ENCODE peak calls at places on chromosomes 6 and 20, in eight cellular contexts. One of them, this sample, is unnamed. For H3K4me1 and H3K36me3, the result is how much of the 10 kb centered on the place peaks cover.

GRCh38 chr6:28838289-28838633 is 85.5 kb downstream of the TRIM27 start:
- DNase-seq in mammary epithelial cell: peak
- DNase-seq in right lobe of liver: peak
- DNase-seq in upper lobe of right lung: peak
- DNase-seq in astrocyte: no peak
- DNase-seq in esophagus muscularis mucosa: peak
- DNase-seq in neuronal stem cell: peak
- DNase-seq in Karpas-422: peak
- DNase-seq in this sample: no peak

GRCh38 chr6:35302604-35303218 is 5.1 kb downstream of the DEF6 start:
- DNase-seq in neuronal stem cell: no peak
- DNase-seq in astrocyte: no peak
- DNase-seq in esophagus muscularis mucosa: no peak
- DNase-seq in upper lobe of right lung: no peak
- DNase-seq in right lobe of liver: peak
- DNase-seq in Karpas-422: peak
- DNase-seq in mammary epithelial cell: peak
- DNase-seq in this sample: peak

GRCh38 chr6:72811971-72812421 is 190.1 kb downstream of the KCNQ5 start:
- DNase-seq in astrocyte: peak
- DNase-seq in neuronal stem cell: no peak
- DNase-seq in right lobe of liver: no peak
- DNase-seq in mammary epithelial cell: peak
- DNase-seq in upper lobe of right lung: no peak
- DNase-seq in esophagus muscularis mucosa: no peak
- DNase-seq in Karpas-422: no peak
- DNase-seq in this sample: no peak

GRCh38 chr6:170130771-170131241 is 160.1 kb downstream of the DLL1 start:
- DNase-seq in astrocyte: no peak
- DNase-seq in esophagus muscularis mucosa: no peak
- DNase-seq in Karpas-422: no peak
- DNase-seq in mammary epithelial cell: no peak
- DNase-seq in right lobe of liver: no peak
- DNase-seq in upper lobe of right lung: peak
- DNase-seq in neuronal stem cell: no peak
- DNase-seq in this sample: peak

GRCh38 chr20:32448306-32449056 is 90.3 kb downstream of the ASXL1 start:
- DNase-seq in upper lobe of right lung: peak
- DNase-seq in mammary epithelial cell: no peak
- DNase-seq in right lobe of liver: no peak
- DNase-seq in Karpas-422: no peak
- DNase-seq in neuronal stem cell: no peak
- DNase-seq in astrocyte: no peak
- DNase-seq in esophagus muscularis mucosa: no peak
- DNase-seq in this sample: no peak

GRCh38 chr6:98335594-98335993 is 498.8 kb upstream of the POU3F2 start:
- DNase-seq in right lobe of liver: no peak
- DNase-seq in upper lobe of right lung: no peak
- DNase-seq in neuronal stem cell: no peak
- DNase-seq in Karpas-422: no peak
- DNase-seq in astrocyte: no peak
- DNase-seq in mammary epithelial cell: no peak
- DNase-seq in esophagus muscularis mucosa: no peak
- DNase-seq in this sample: no peak

GRCh38 chr6:90179190-90180169 is 117.2 kb downstream of the BACH2 start:
- DNase-seq in right lobe of liver: no peak
- DNase-seq in Karpas-422: peak
- DNase-seq in mammary epithelial cell: no peak
- DNase-seq in upper lobe of right lung: no peak
- DNase-seq in neuronal stem cell: no peak
- DNase-seq in astrocyte: no peak
- DNase-seq in esophagus muscularis mucosa: no peak
- DNase-seq in this sample: no peak

GRCh38 chr20:46251211-46251673 is 57.1 kb downstream of the CDH22 start:
- DNase-seq in upper lobe of right lung: no peak
- DNase-seq in Karpas-422: no peak
- DNase-seq in esophagus muscularis mucosa: no peak
- DNase-seq in astrocyte: no peak
- DNase-seq in mammary epithelial cell: no peak
- DNase-seq in right lobe of liver: no peak
- DNase-seq in neuronal stem cell: peak
- DNase-seq in this sample: no peak

GRCh38 chr20:63708301-63709148 is 686 bp downstream of the ZGPAT start:
- DNase-seq in mammary epithelial cell: peak
- DNase-seq in esophagus muscularis mucosa: no peak
- DNase-seq in right lobe of liver: peak
- DNase-seq in Karpas-422: no peak
- DNase-seq in astrocyte: no peak
- DNase-seq in upper lobe of right lung: peak
- DNase-seq in neuronal stem cell: no peak
- DNase-seq in this sample: peak

GRCh38 chr20:6040958-6041807 is 12.7 kb downstream of the LRRN4 start:
- DNase-seq in Karpas-422: no peak
- DNase-seq in esophagus muscularis mucosa: no peak
- DNase-seq in right lobe of liver: no peak
- DNase-seq in mammary epithelial cell: no peak
- DNase-seq in upper lobe of right lung: no peak
- DNase-seq in astrocyte: no peak
- DNase-seq in neuronal stem cell: no peak
- DNase-seq in this sample: no peak

GRCh38 chr6:112563368-112563767 is 216.2 kb downstream of the RFPL4B start:
- DNase-seq in mammary epithelial cell: no peak
- DNase-seq in right lobe of liver: no peak
- DNase-seq in neuronal stem cell: peak
- DNase-seq in esophagus muscularis mucosa: no peak
- DNase-seq in upper lobe of right lung: no peak
- DNase-seq in astrocyte: peak
- DNase-seq in Karpas-422: no peak
- DNase-seq in this sample: no peak

GRCh38 chr6:54327631-54328030 is 19.4 kb downstream of the TINAG start:
- DNase-seq in upper lobe of right lung: no peak
- DNase-seq in Karpas-422: no peak
- DNase-seq in esophagus muscularis mucosa: no peak
- DNase-seq in astrocyte: peak
- DNase-seq in neuronal stem cell: no peak
- DNase-seq in right lobe of liver: no peak
- DNase-seq in mammary epithelial cell: no peak
- DNase-seq in this sample: no peak

GRCh38 chr6:142400495-142400894 is 98.7 kb downstream of the ADGRG6 start:
- DNase-seq in neuronal stem cell: no peak
- DNase-seq in mammary epithelial cell: no peak
- DNase-seq in esophagus muscularis mucosa: no peak
- DNase-seq in astrocyte: peak
- DNase-seq in upper lobe of right lung: no peak
- DNase-seq in right lobe of liver: no peak
- DNase-seq in Karpas-422: no peak
- DNase-seq in this sample: no peak

GRCh38 chr6:35396991-35397390 is 54.6 kb downstream of the PPARD start:
- DNase-seq in Karpas-422: no peak
- DNase-seq in esophagus muscularis mucosa: no peak
- DNase-seq in mammary epithelial cell: peak
- DNase-seq in neuronal stem cell: no peak
- DNase-seq in upper lobe of right lung: no peak
- DNase-seq in right lobe of liver: no peak
- DNase-seq in astrocyte: no peak
- DNase-seq in this sample: no peak

GRCh38 chr20:35307666-35308653 is 15.7 kb upstream of the FAM83C start:
- DNase-seq in mammary epithelial cell: peak
- DNase-seq in esophagus muscularis mucosa: no peak
- DNase-seq in upper lobe of right lung: no peak
- DNase-seq in right lobe of liver: peak
- DNase-seq in astrocyte: peak
- DNase-seq in neuronal stem cell: no peak
- DNase-seq in Karpas-422: no peak
- DNase-seq in this sample: no peak

GRCh38 chr6:105560611-105561066 is 157.8 kb upstream of the PREP start:
- DNase-seq in mammary epithelial cell: peak
- DNase-seq in neuronal stem cell: no peak
- DNase-seq in astrocyte: peak
- DNase-seq in upper lobe of right lung: no peak
- DNase-seq in Karpas-422: no peak
- DNase-seq in right lobe of liver: no peak
- DNase-seq in esophagus muscularis mucosa: no peak
- DNase-seq in this sample: no peak

GRCh38 chr6:137881522-137881886 is 14.4 kb downstream of the TNFAIP3 start:
- DNase-seq in astrocyte: no peak
- DNase-seq in mammary epithelial cell: peak
- DNase-seq in neuronal stem cell: no peak
- DNase-seq in right lobe of liver: no peak
- DNase-seq in Karpas-422: no peak
- DNase-seq in upper lobe of right lung: no peak
- DNase-seq in esophagus muscularis mucosa: no peak
- DNase-seq in this sample: no peak

GRCh38 chr6:137884428-137884827 is 17.4 kb downstream of the TNFAIP3 start:
- DNase-seq in neuronal stem cell: no peak
- DNase-seq in upper lobe of right lung: no peak
- DNase-seq in right lobe of liver: no peak
- DNase-seq in Karpas-422: no peak
- DNase-seq in astrocyte: no peak
- DNase-seq in mammary epithelial cell: no peak
- DNase-seq in esophagus muscularis mucosa: no peak
- DNase-seq in this sample: no peak

GRCh38 chr6:137880633-137881521 is 13.8 kb downstream of the TNFAIP3 start:
- DNase-seq in esophagus muscularis mucosa: no peak
- DNase-seq in astrocyte: no peak
- DNase-seq in mammary epithelial cell: peak
- DNase-seq in upper lobe of right lung: no peak
- DNase-seq in neuronal stem cell: no peak
- DNase-seq in Karpas-422: no peak
- DNase-seq in right lobe of liver: no peak
- DNase-seq in this sample: peak

GRCh38 chr6:137883400-137883888 is 16.4 kb downstream of the TNFAIP3 start:
- DNase-seq in mammary epithelial cell: peak
- DNase-seq in Karpas-422: peak
- DNase-seq in right lobe of liver: no peak
- DNase-seq in neuronal stem cell: no peak
- DNase-seq in esophagus muscularis mucosa: no peak
- DNase-seq in upper lobe of right lung: no peak
- DNase-seq in astrocyte: no peak
- DNase-seq in this sample: no peak

DNA sequence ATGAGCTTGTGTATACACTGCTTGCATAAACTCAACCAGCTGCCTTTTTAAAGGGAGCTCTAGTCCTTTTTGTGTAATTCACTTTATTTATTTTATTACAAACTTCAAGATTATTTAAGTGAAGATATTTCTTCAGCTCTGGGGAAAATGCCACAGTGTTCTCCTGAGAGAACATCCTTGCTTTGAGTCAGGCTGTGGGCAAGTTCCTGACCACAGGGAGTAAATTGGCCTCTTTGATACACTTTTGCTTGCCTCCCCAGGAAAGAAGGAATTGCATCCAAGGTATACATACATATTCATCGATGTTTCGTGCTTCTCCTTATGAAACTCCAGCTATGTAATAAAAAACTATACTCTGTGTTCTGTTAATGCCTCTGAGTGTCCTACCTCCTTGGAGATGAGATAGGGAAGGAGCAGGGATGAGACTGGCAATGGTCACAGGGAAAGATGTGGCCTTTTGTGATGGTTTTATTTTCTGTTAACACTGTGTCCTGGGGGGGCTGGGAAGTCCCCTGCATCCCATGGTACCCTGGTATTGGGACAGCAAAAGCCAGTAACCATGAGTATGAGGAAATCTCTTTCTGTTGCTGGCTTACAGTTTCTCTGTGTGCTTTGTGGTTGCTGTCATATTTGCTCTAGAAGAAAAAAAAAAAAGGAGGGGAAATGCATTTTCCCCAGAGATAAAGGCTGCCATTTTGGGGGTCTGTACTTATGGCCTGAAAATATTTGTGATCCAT is 15.3 kb downstream of the TNFAIP3 start:
- DNase-seq in Karpas-422: peak
- DNase-seq in mammary epithelial cell: peak
- DNase-seq in right lobe of liver: no peak
- DNase-seq in neuronal stem cell: no peak
- DNase-seq in esophagus muscularis mucosa: no peak
- DNase-seq in astrocyte: no peak
- DNase-seq in upper lobe of right lung: no peak
- DNase-seq in this sample: no peak
- H3K4me1 ChIP-seq in Karpas-422: under half
- H3K4me1 ChIP-seq in mammary epithelial cell: under half
- H3K4me1 ChIP-seq in right lobe of liver: under half
- H3K4me1 ChIP-seq in neuronal stem cell: under half
- H3K4me1 ChIP-seq in esophagus muscularis mucosa: under half
- H3K4me1 ChIP-seq in astrocyte: under half
- H3K4me1 ChIP-seq in upper lobe of right lung: under half
- H3K4me1 ChIP-seq in this sample: under half

DNA sequence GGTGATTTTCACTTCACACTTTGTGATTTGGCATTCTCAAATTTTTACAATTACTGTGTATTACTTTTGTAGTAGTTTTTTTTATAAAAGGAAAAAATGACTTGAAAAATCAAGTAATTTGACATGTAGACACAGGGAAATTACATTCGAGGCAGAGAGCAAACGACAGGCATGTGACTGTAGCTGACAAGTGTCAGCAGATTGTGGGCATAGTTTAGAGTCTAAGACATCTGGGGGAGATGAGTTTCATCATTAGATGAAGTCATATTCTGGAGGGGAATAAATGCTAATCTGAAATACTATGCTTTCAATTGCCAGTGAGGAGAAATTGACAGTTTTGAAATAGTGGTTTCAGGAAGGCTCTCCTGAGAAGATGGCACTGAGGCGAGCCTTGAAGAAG is 126.0 kb downstream of the MTHFD1L start:
- DNase-seq in neuronal stem cell: no peak
- DNase-seq in mammary epithelial cell: no peak
- DNase-seq in Karpas-422: no peak
- DNase-seq in upper lobe of right lung: no peak
- DNase-seq in right lobe of liver: no peak
- DNase-seq in esophagus muscularis mucosa: no peak
- DNase-seq in astrocyte: no peak
- DNase-seq in this sample: no peak
- H3K4me3 ChIP-seq in neuronal stem cell: no peak
- H3K4me3 ChIP-seq in mammary epithelial cell: no peak
- H3K4me3 ChIP-seq in Karpas-422: no peak
- H3K4me3 ChIP-seq in upper lobe of right lung: no peak
- H3K4me3 ChIP-seq in right lobe of liver: no peak
- H3K4me3 ChIP-seq in esophagus muscularis mucosa: no peak
- H3K4me3 ChIP-seq in astrocyte: no peak
- H3K4me3 ChIP-seq in this sample: no peak

DNA sequence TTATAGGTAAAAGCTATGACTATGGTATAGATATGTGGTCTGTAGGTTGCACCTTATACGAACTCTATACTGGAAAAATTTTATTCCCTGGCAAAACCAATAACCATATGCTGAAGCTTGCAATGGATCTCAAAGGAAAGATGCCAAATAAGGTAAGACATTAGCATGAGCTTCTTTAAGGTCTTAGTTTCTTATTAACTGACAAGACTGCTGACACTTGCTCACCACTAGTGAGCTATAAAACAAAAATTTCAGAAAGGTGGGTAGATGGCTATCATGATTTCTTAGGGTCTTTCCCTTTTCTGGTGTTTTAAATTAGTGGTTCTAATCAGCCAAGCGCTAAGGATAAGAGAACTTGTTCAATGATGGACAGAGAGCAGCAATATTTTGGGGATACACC is 21.9 kb downstream of the FAM217A start:
- DNase-seq in Karpas-422: no peak
- DNase-seq in astrocyte: no peak
- DNase-seq in neuronal stem cell: no peak
- DNase-seq in upper lobe of right lung: no peak
- DNase-seq in esophagus muscularis mucosa: no peak
- DNase-seq in mammary epithelial cell: no peak
- DNase-seq in right lobe of liver: no peak
- DNase-seq in this sample: no peak
- H3K36me3 ChIP-seq in Karpas-422: half or more
- H3K36me3 ChIP-seq in astrocyte: half or more
- H3K36me3 ChIP-seq in neuronal stem cell: under half
- H3K36me3 ChIP-seq in upper lobe of right lung: half or more
- H3K36me3 ChIP-seq in esophagus muscularis mucosa: half or more
- H3K36me3 ChIP-seq in mammary epithelial cell: under half
- H3K36me3 ChIP-seq in right lobe of liver: under half
- H3K36me3 ChIP-seq in this sample: half or more

GRCh38 chr6:62740596-62740995 is 454.6 kb upstream of the KHDRBS2 start:
- DNase-seq in astrocyte: no peak
- DNase-seq in neuronal stem cell: no peak
- DNase-seq in upper lobe of right lung: no peak
- DNase-seq in right lobe of liver: no peak
- DNase-seq in mammary epithelial cell: no peak
- DNase-seq in esophagus muscularis mucosa: no peak
- DNase-seq in Karpas-422: no peak
- DNase-seq in this sample: peak
- H3K4me1 ChIP-seq in astrocyte: under half
- H3K4me1 ChIP-seq in neuronal stem cell: under half
- H3K4me1 ChIP-seq in upper lobe of right lung: under half
- H3K4me1 ChIP-seq in right lobe of liver: under half
- H3K4me1 ChIP-seq in mammary epithelial cell: under half
- H3K4me1 ChIP-seq in esophagus muscularis mucosa: under half
- H3K4me1 ChIP-seq in Karpas-422: under half
- H3K4me1 ChIP-seq in this sample: under half